ENCODE peak calls at places on chromosomes 16 and 17, in four cellular contexts. M, X, L and P are unnamed samples.

GRCh38 chr17:12647023-12647422 is 18.7 kb upstream of the MYOCD start:
- DNase-seq in M (no peak), X (no peak), L (no peak), P (no peak)

GRCh38 chr17:19799796-19800195 is 51.7 kb upstream of the ALDH3A1 start:
- DNase-seq in M (no peak), X (no peak), L (no peak), P (no peak)

GRCh38 chr16:56190903-56191806 is at the start of gene GNAO1:
- DNase-seq in M (peak), X (peak), L (no peak), P (no peak)

GRCh38 chr17:20228410-20228809 is 219.3 kb downstream of the SPECC1 start:
- DNase-seq in M (no peak), X (no peak), L (no peak), P (no peak)

GRCh38 chr17:58172369-58173071 is 5.7 kb downstream of the OR4D2 start:
- DNase-seq in M (peak), X (peak), L (no peak), P (no peak)

GRCh38 chr17:39527220-39527813 is 66.0 kb downstream of the CDK12 start:
- DNase-seq in M (no peak), X (no peak), L (no peak), P (no peak)

GRCh38 chr17:65978881-65979280 is 213.1 kb downstream of the CEP112 start:
- DNase-seq in M (no peak), X (no peak), L (no peak), P (no peak)

GRCh38 chr17:9824094-9824493 is 1.6 kb upstream of the GLP2R start:
- DNase-seq in M (no peak), X (no peak), L (no peak), P (no peak)

GRCh38 chr16:86298166-86299131 is 211.9 kb upstream of the FOXF1 start:
- DNase-seq in M (no peak), X (no peak), L (no peak), P (no peak)

GRCh38 chr16:77657016-77657415 is 65.3 kb upstream of the NUDT7 start:
- DNase-seq in M (peak), X (no peak), L (no peak), P (no peak)

GRCh38 chr17:33725675-33726271 is 432.7 kb upstream of the ASIC2 start:
- DNase-seq in M (peak), X (no peak), L (no peak), P (no peak)

GRCh38 chr16:65548470-65548869 is 426.6 kb upstream of the CDH11 start:
- DNase-seq in M (peak), X (no peak), L (no peak), P (no peak)

GRCh38 chr17:75769536-75769935 is 4.5 kb upstream of the GALK1 start:
- DNase-seq in M (no peak), X (no peak), L (no peak), P (no peak)

GRCh38 chr17:40559016-40559853 is 6.0 kb downstream of the CCR7 start:
- DNase-seq in M (peak), X (peak), L (no peak), P (no peak)

GRCh38 chr17:57269598-57270255 is 13.4 kb downstream of the MSI2 start:
- DNase-seq in M (no peak), X (no peak), L (no peak), P (no peak)

GRCh38 chr17:41773190-41773588 is 13.3 kb downstream of the JUP start:
- DNase-seq in M (peak), X (no peak), L (no peak), P (no peak)

GRCh38 chr17:38815576-38816193 is 9.4 kb downstream of the CWC25 start:
- DNase-seq in M (no peak), X (no peak), L (no peak), P (no peak)

GRCh38 chr17:62085511-62086408 is 20.7 kb upstream of the MED13 start:
- DNase-seq in M (no peak), X (no peak), L (no peak), P (no peak)

GRCh38 chr17:79301469-79301868 is 226.8 kb downstream of the ENGASE start:
- DNase-seq in M (no peak), X (no peak), L (no peak), P (no peak)

GRCh38 chr16:29680180-29680598 is 1.2 kb downstream of the QPRT start:
- DNase-seq in M (no peak), X (no peak), L (no peak), P (no peak)

GRCh38 chr16:8959921-8960787 is 3.6 kb downstream of the USP7 start:
- DNase-seq in M (no peak), X (peak), L (no peak), P (no peak)

GRCh38 chr16:78437352-78437968 is 338.0 kb downstream of the WWOX start:
- DNase-seq in M (no peak), X (peak), L (no peak), P (no peak)

GRCh38 chr17:76556759-76557367 is 17.0 kb downstream of the PRCD start:
- DNase-seq in M (peak), X (no peak), L (no peak), P (no peak)

GRCh38 chr17:35749560-35750412 is 3.3 kb downstream of the GAS2L2 start:
- DNase-seq in M (peak), X (no peak), L (no peak), P (no peak)

GRCh38 chr16:76444823-76445222 is 167.6 kb downstream of the CNTNAP4 start:
- DNase-seq in M (no peak), X (no peak), L (no peak), P (no peak)

GRCh38 chr17:17533901-17534441 is 37.8 kb upstream of the RASD1 start:
- DNase-seq in M (no peak), X (no peak), L (no peak), P (no peak)

GRCh38 chr17:69443138-69443537 is 28.6 kb downstream of the MAP2K6 start:
- DNase-seq in M (no peak), X (no peak), L (no peak), P (no peak)

GRCh38 chr17:73835605-73836004 is 191.4 kb upstream of the SDK2 start:
- DNase-seq in M (no peak), X (no peak), L (no peak), P (no peak)

GRCh38 chr17:38735161-38735997 is 5.2 kb downstream of the CISD3 start:
- DNase-seq in M (peak), X (peak), L (no peak), P (peak)

GRCh38 chr17:73474370-73474988 is 162.7 kb upstream of the CDC42EP4 start:
- DNase-seq in M (no peak), X (no peak), L (peak), P (peak)

GRCh38 chr17:67260051-67260987 is 15.3 kb upstream of the HELZ start:
- DNase-seq in M (peak), X (no peak), L (no peak), P (no peak)

GRCh38 chr17:1060991-1061390 is 64.1 kb downstream of the TIMM22 start:
- DNase-seq in M (no peak), X (no peak), L (peak), P (peak)

GRCh38 chr16:361341-361871 is 8.9 kb upstream of the AXIN1 start:
- DNase-seq in M (no peak), X (no peak), L (no peak), P (no peak)

GRCh38 chr16:55701442-55702319 is 45.9 kb downstream of the SLC6A2 start:
- DNase-seq in M (peak), X (no peak), L (no peak), P (no peak)

GRCh38 chr17:64412944-64413381 is 22.3 kb upstream of the PECAM1 start:
- DNase-seq in M (no peak), X (no peak), L (no peak), P (no peak)
- TF ChIP-seq CTCF in M (no peak), X (no peak), L (no peak), P (no peak)

GRCh38 chr16:79770244-79771064 is 169.9 kb upstream of the MAF start:
- DNase-seq in M (peak), X (peak), L (peak), P (peak)

GRCh38 chr16:79772028-79772427 is 171.5 kb upstream of the MAF start:
- DNase-seq in M (no peak), X (no peak), L (no peak), P (no peak)

GRCh38 chr16:79777679-79778078 is 177.1 kb upstream of the MAF start:
- DNase-seq in M (no peak), X (no peak), L (no peak), P (no peak)

GRCh38 chr16:79776243-79776884 is 175.8 kb upstream of the MAF start:
- DNase-seq in M (peak), X (no peak), L (no peak), P (no peak)
- TF ChIP-seq CTCF in M (peak), X (no peak), L (no peak), P (no peak)

GRCh38 chr16:12532871-12533610 is 270.6 kb downstream of the CPPED1 start:
- DNase-seq in M (no peak), X (peak), L (no peak), P (no peak)

GRCh38 chr16:12538667-12539081 is 265.0 kb downstream of the CPPED1 start:
- DNase-seq in M (no peak), X (no peak), L (no peak), P (no peak)

GRCh38 chr16:12536412-12536746 is 267.3 kb downstream of the CPPED1 start:
- DNase-seq in M (no peak), X (no peak), L (no peak), P (no peak)

GRCh38 chr16:12539185-12539929 is 264.3 kb downstream of the CPPED1 start:
- DNase-seq in M (no peak), X (no peak), L (no peak), P (no peak)

DNA sequence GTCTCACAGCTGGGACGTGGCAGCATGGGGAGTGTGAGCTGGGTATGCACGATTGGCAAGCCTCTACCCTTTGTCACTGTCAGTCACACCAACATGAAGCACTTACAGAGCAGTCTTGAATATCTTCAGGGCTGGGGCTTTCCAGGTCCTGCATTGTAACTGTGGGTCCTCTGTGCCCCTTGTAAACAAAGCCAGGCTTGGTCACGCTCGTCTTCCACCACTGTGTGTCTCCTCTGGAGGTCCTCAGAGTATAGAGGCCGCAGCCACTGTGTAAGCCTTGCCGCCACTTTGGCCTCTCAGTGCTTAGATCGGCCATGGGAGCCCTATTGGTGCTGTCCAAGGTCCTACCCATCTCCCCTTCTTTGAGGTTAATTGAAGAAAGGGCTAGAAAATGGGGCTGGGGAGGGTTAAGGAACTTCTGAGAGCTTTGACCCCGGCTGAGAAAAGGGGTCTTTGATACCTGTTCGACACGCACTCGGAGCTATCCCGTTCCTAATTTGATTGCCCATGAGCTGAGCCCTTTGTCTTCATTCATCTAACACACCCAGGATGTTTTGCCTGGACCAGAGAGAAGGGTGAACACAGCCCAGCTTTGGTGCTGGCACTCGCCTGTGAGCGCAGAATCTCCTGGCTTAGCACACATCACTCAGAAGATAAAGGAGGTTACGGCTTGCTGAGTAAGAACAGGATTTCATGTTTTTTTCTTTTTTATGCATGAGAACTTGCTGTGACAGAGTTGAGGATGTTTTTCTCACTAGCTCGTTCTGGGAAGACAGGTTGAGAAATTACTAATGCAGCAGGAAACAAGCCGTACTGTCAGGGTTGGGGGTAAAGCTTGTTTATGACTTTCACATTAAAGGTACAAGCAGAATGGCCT is 267.9 kb downstream of the CPPED1 start:
- DNase-seq in M (peak), X (no peak), L (no peak), P (no peak)
- TF ChIP-seq CTCF in M (no peak), X (no peak), L (no peak), P (no peak)

DNA sequence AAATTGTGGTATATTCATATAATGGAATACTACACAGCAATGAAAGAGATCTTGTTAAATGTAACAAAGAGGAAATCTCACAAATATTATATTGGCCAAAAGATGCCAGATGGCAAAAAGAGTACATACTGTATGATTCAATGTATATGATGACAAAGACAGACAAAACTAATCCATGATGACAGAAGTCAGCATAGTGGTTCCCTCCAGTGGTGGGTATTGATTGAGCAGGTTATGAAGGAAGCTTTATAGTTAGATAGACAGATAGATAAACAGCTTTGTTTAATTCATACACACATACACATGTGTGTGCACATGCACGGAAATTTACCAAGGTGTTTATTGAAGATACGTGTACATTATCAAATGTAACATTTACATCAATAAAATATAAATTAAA is 74.4 kb upstream of the SMIM36 start:
- DNase-seq in M (no peak), X (no peak), L (no peak), P (no peak)
- TF ChIP-seq CTCF in M (peak), X (no peak), L (no peak), P (no peak)

GRCh38 chr17:48052956-48053757 is 5.0 kb downstream of the NFE2L1 start:
- DNase-seq in M (no peak), X (no peak), L (peak), P (no peak)

GRCh38 chr17:48051278-48051677 is 3.1 kb downstream of the NFE2L1 start:
- DNase-seq in M (no peak), X (no peak), L (no peak), P (no peak)

GRCh38 chr17:48053758-48054237 is 5.6 kb downstream of the NFE2L1 start:
- DNase-seq in M (peak), X (no peak), L (no peak), P (no peak)

GRCh38 chr17:48054238-48055185 is 6.4 kb downstream of the NFE2L1 start:
- DNase-seq in M (peak), X (no peak), L (no peak), P (no peak)

GRCh38 chr17:48051706-48052486 is 3.7 kb downstream of the NFE2L1 start:
- DNase-seq in M (no peak), X (no peak), L (peak), P (no peak)
- TF ChIP-seq CTCF in M (no peak), X (no peak), L (no peak), P (no peak)